ENCODE peak calls at places on chromosomes 6 and 20, in eight cellular contexts. Z, H, W, V, A, M, B and O are unnamed samples.

GRCh38 chr20:58237318-58238182 is 9.1 kb upstream of the ANKRD60 start:
- DNase-seq in B (no peak), A (peak; percentile 61), V (peak; percentile 63), W (no peak), M (peak; percentile 72), H (no peak), Z (no peak), O (no peak)

GRCh38 chr20:9442858-9443257 is 71.5 kb upstream of the LAMP5 start:
- DNase-seq in A (no peak), W (no peak), V (peak; percentile 22), B (peak; percentile 39), M (no peak), H (no peak), Z (peak; percentile 55), O (peak; percentile 14)

GRCh38 chr20:18702736-18703135 is 110.8 kb upstream of the SCP2D1 start:
- DNase-seq in H (no peak), B (no peak), W (no peak), V (peak; percentile 55), Z (no peak), A (no peak), M (peak; percentile 15), O (no peak)

GRCh38 chr6:79671605-79672266 is 40.6 kb downstream of the SH3BGRL2 start:
- DNase-seq in B (peak; percentile 59), H (peak; percentile 88), Z (no peak), V (peak; percentile 58), A (no peak), W (no peak), M (peak; percentile 43), O (no peak)

GRCh38 chr20:45444050-45444449 is 25.5 kb upstream of the WFDC2 start:
- DNase-seq in Z (no peak), H (no peak), W (no peak), V (no peak), A (no peak), B (no peak), M (no peak), O (no peak)

GRCh38 chr6:155273438-155273837 is 9.6 kb downstream of the CLDN20 start:
- DNase-seq in M (peak; percentile 97), W (no peak), V (peak; percentile 96), Z (peak; percentile 82), B (peak; percentile 43), H (no peak), A (peak; percentile 61), O (no peak)

GRCh38 chr6:42787018-42787611 is 5.3 kb downstream of the BICRAL start:
- DNase-seq in V (no peak), W (no peak), A (no peak), M (no peak), Z (no peak), H (no peak), B (no peak), O (no peak)

GRCh38 chr6:13407709-13408695 is 79.4 kb downstream of the GFOD1 start:
- DNase-seq in M (peak; percentile 51), A (peak; percentile 72), Z (no peak), B (no peak), W (no peak), V (peak; percentile 95), H (peak; percentile 80), O (no peak)

GRCh38 chr6:97594834-97595233 is 311.8 kb upstream of the MMS22L start:
- DNase-seq in Z (no peak), W (peak; percentile 78), H (no peak), M (peak; percentile 62), A (no peak), V (peak; percentile 76), B (no peak), O (no peak)

GRCh38 chr6:150186129-150186898 is 43.5 kb downstream of the PPP1R14C start:
- DNase-seq in V (no peak), M (no peak), B (no peak), A (no peak), W (no peak), H (no peak), Z (no peak), O (no peak)

GRCh38 chr6:31336872-31337496 is 20.0 kb downstream of the HLA-B start:
- DNase-seq in A (no peak), M (no peak), V (no peak), H (no peak), Z (no peak), B (no peak), W (no peak), O (no peak)

GRCh38 chr20:2108987-2109386 is 7.4 kb downstream of the STK35 start:
- DNase-seq in V (peak; percentile 80), Z (no peak), M (peak; percentile 58), W (no peak), B (peak; percentile 42), H (peak; percentile 23), A (no peak), O (no peak)

GRCh38 chr6:134787261-134787871 is 162.5 kb downstream of the ALDH8A1 start:
- DNase-seq in H (peak; percentile 9), W (no peak), B (no peak), V (peak; percentile 46), A (no peak), M (peak; percentile 48), Z (no peak), O (no peak)

GRCh38 chr20:36311854-36312723 is 6.0 kb downstream of the DLGAP4 start:
- DNase-seq in W (no peak), B (no peak), V (no peak), M (no peak), Z (no peak), H (no peak), A (no peak), O (peak; percentile 16)
- TF ChIP-seq CTCF in W (no peak), B (no peak), V (no peak), M (no peak), Z (no peak), H (no peak), A (no peak), O (no peak)

GRCh38 chr6:137264308-137265075 is 45.3 kb upstream of the IFNGR1 start:
- DNase-seq in B (no peak), V (no peak), M (no peak), Z (peak; percentile 60), A (no peak), H (no peak), W (no peak), O (no peak)
- TF ChIP-seq CTCF in B (no peak), V (no peak), M (no peak), Z (no peak), A (no peak), H (no peak), W (no peak), O (no peak)

DNA sequence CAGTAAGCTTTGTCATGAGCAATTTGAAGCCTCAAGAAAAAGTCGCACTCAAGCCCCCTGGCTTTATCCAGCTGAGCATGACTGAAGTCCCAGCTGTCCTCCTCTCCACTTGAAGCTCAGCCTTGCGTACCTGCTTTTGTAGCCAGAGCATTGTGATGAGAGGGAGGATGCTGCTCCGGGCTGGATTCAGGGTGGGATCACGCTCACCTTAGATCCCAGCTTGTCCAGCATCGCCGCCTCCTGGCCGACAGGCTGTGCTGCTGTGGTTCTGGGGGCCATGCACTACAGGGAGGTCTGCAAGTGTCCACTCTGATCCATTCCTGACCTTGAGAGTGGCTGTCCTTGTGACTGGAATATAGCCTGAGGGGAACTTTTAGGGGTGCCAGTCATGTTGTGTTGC is 495.6 kb downstream of the CDH26 start:
- DNase-seq in V (no peak), H (no peak), M (no peak), B (no peak), A (no peak), W (peak; percentile 34), Z (no peak), O (no peak)
- TF ChIP-seq CTCF in V (no peak), H (no peak), M (peak; percentile 5), B (no peak), A (no peak), W (no peak), Z (no peak), O (no peak)

GRCh38 chr20:4956200-4956810 is 45.0 kb downstream of the SLC23A2 start:
- DNase-seq in A (no peak), H (peak; percentile 8), V (peak; percentile 82), M (peak; percentile 61), W (peak; percentile 66), B (peak; percentile 72), Z (no peak), O (peak; percentile 41)
- TF ChIP-seq CTCF in A (peak; percentile 64), H (peak; percentile 22), V (peak; percentile 72), M (peak; percentile 73), W (peak; percentile 79), B (peak; percentile 82), Z (peak; percentile 83), O (peak; percentile 55)